ENCODE peak calls at places on chromosomes 13 and 19, in nine cellular contexts. N is effector memory CD4-positive, alpha-beta T cell; S is tibial artery; V is MM.1S; W is osteoblast; U is heart right ventricle; J is naive thymus-derived CD4-positive, alpha-beta T cell; H is Peyer's patch; Q is lung. F is an unnamed sample. For H3K9me3, the result is how much of the 10 kb centered on the place peaks cover.

GRCh38 chr13:77429320-77430142 is 102.6 kb upstream of the MYCBP2 start:
- DNase-seq in N (no peak), S (no peak), V (peak), W (peak), U (no peak), J (peak), H (no peak), Q (no peak), F (no peak)

GRCh38 chr13:49457221-49457620 is 13.1 kb downstream of the SETDB2 start:
- DNase-seq in N (no peak), S (no peak), V (no peak), W (no peak), U (no peak), J (no peak), H (no peak), Q (no peak), F (no peak)

GRCh38 chr13:38417727-38418126 is 68.1 kb downstream of the UFM1 start:
- DNase-seq in N (no peak), S (no peak), V (peak), W (no peak), U (no peak), J (no peak), H (no peak), Q (no peak), F (no peak)

GRCh38 chr13:51816604-51817254 is 12.8 kb upstream of the DHRS12 start:
- DNase-seq in N (no peak), S (no peak), V (no peak), W (no peak), U (no peak), J (no peak), H (no peak), Q (no peak), F (no peak)

GRCh38 chr13:113998781-113999617 is 25.1 kb upstream of the C13orf46 start:
- DNase-seq in N (no peak), S (no peak), V (no peak), W (no peak), U (peak), J (no peak), H (no peak), Q (no peak), F (no peak)

GRCh38 chr19:1248454-1249297 is at the start of gene MIDN:
- DNase-seq in N (peak), S (peak), V (peak), W (peak), U (peak), J (peak), H (peak), Q (peak), F (peak)

GRCh38 chr13:49539313-49539712 is 43.6 kb downstream of the PHF11 start:
- DNase-seq in N (no peak), S (no peak), V (no peak), W (no peak), U (no peak), J (no peak), H (no peak), Q (no peak), F (no peak)

GRCh38 chr13:48132961-48133360 is 38.1 kb upstream of the MED4 start:
- DNase-seq in N (no peak), S (no peak), V (no peak), W (no peak), U (no peak), J (no peak), H (no peak), Q (no peak), F (no peak)

GRCh38 chr19:38577826-38578225 is 39.9 kb downstream of the MAP4K1 start:
- DNase-seq in N (no peak), S (no peak), V (no peak), W (no peak), U (no peak), J (no peak), H (no peak), Q (no peak), F (no peak)

GRCh38 chr19:56367829-56368711 is 25.3 kb downstream of the ZNF582 start:
- DNase-seq in N (peak), S (peak), V (peak), W (peak), U (peak), J (peak), H (peak), Q (peak), F (peak)

GRCh38 chr13:94431569-94431968 is 47.9 kb downstream of the DCT start:
- DNase-seq in N (no peak), S (no peak), V (no peak), W (no peak), U (no peak), J (no peak), H (no peak), Q (no peak), F (no peak)

GRCh38 chr13:112638157-112638750 is 50.3 kb upstream of the TUBGCP3 start:
- DNase-seq in N (no peak), S (no peak), V (no peak), W (no peak), U (no peak), J (no peak), H (no peak), Q (no peak), F (no peak)

GRCh38 chr19:1807695-1808394 is 4.2 kb downstream of the ATP8B3 start:
- DNase-seq in N (no peak), S (no peak), V (no peak), W (no peak), U (no peak), J (no peak), H (no peak), Q (no peak), F (no peak)

GRCh38 chr19:35545855-35546381 is 492 bp downstream of the TMEM147 start:
- DNase-seq in N (peak), S (no peak), V (peak), W (peak), U (peak), J (peak), H (peak), Q (peak), F (peak)

GRCh38 chr19:10640361-10640760 is 13.8 kb upstream of the ILF3 start:
- DNase-seq in N (no peak), S (no peak), V (no peak), W (no peak), U (no peak), J (no peak), H (no peak), Q (no peak), F (no peak)

GRCh38 chr19:33302974-33303790 is 848 bp upstream of the CEBPA start:
- DNase-seq in N (no peak), S (peak), V (no peak), W (peak), U (peak), J (no peak), H (no peak), Q (no peak), F (peak)

GRCh38 chr19:38204728-38205127 is 19.3 kb downstream of the DPF1 start:
- DNase-seq in N (no peak), S (no peak), V (no peak), W (no peak), U (no peak), J (no peak), H (no peak), Q (no peak), F (no peak)

GRCh38 chr13:53066411-53066810 is 37.8 kb downstream of the OLFM4 start:
- DNase-seq in N (no peak), S (no peak), V (no peak), W (no peak), U (no peak), J (no peak), H (no peak), Q (no peak), F (no peak)

GRCh38 chr13:26502826-26503225 is 54.7 kb upstream of the WASF3 start:
- DNase-seq in N (no peak), S (peak), V (no peak), W (peak), U (no peak), J (no peak), H (no peak), Q (no peak), F (no peak)

GRCh38 chr19:15199219-15199651 is 1.6 kb downstream of the NOTCH3 start:
- DNase-seq in N (no peak), S (no peak), V (no peak), W (no peak), U (no peak), J (no peak), H (no peak), Q (no peak), F (no peak)
- H3K4me3 ChIP-seq in N (no peak), S (peak), V (no peak), W (peak), U (peak), J (no peak), H (no peak), Q (peak), F (no peak)

GRCh38 chr19:37077615-37077928 is 661 bp upstream of the ZNF420 start:
- DNase-seq in N (no peak), S (no peak), V (no peak), W (no peak), U (no peak), J (no peak), H (no peak), Q (no peak), F (no peak)

GRCh38 chr19:37078717-37079032 is 442 bp downstream of the ZNF420 start:
- DNase-seq in N (no peak), S (no peak), V (no peak), W (no peak), U (no peak), J (no peak), H (no peak), Q (no peak), F (no peak)

GRCh38 chr19:37077929-37078716 is at the start of gene ZNF420:
- DNase-seq in N (peak), S (peak), V (peak), W (peak), U (peak), J (peak), H (peak), Q (peak), F (peak)

GRCh38 chr19:37079238-37079637 is 1.0 kb downstream of the ZNF420 start:
- DNase-seq in N (no peak), S (no peak), V (no peak), W (no peak), U (no peak), J (no peak), H (no peak), Q (no peak), F (no peak)

GRCh38 chr19:37082307-37082706 is 4.1 kb downstream of the ZNF420 start:
- DNase-seq in N (no peak), S (no peak), V (no peak), W (no peak), U (no peak), J (no peak), H (no peak), Q (no peak), F (no peak)
- H3K9me3 ChIP-seq in N (under half), S (under half), V (under half), W (under half), U (under half), J (under half), H (under half), Q (under half), F (under half)

DNA sequence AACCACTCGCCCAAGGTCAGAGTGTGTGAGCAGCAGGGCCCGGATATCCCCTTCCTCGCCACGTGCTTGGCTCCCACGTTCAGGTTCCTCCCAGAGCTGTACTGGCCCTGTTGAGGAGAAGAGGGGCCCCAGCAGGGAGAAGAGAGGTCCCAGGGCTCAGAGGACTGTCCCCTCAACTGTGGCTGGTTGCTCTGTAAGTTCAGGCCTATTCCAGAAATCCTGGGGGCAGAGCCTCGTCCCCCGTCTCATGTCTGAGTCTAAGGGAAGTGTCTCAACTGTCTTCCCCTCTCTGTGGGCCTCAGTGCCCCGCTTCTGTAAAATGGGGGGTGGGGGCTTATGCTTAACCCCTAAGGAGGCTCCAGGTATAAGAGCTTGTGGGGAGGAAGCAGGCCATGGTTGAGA is 3.9 kb downstream of the PPP5C start:
- DNase-seq in N (no peak), S (no peak), V (no peak), W (peak), U (no peak), J (peak), H (peak), Q (no peak), F (peak)
- H3K4me3 ChIP-seq in N (no peak), S (no peak), V (no peak), W (no peak), U (peak), J (peak), H (no peak), Q (no peak), F (no peak)

GRCh38 chr13:40874138-40874776 is 84.8 kb downstream of the SLC25A15 start:
- DNase-seq in N (no peak), S (no peak), V (peak), W (no peak), U (no peak), J (no peak), H (no peak), Q (no peak), F (no peak)
- H3K9me3 ChIP-seq in N (under half), S (under half), V (under half), W (under half), U (under half), J (under half), H (under half), Q (under half), F (under half)

DNA sequence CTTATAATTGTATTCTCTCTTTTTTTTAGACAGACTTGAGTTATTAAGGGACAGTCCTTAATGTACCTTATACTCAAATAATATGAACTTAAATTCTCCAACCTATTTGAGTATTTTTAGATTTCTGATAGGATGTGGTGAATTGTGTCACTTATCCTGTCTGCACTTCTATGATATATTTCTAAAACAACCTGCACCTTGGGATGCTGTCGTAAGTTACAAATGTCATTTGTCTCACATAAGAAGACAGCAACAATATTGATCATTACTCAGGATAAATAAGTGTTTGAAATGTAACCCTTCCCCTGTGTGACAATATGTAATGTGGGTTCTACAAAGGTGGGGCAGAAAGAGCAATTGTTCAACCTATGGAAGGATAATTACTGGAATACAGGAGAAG is 237.0 kb upstream of the PRR20A start:
- DNase-seq in N (no peak), S (no peak), V (no peak), W (no peak), U (no peak), J (no peak), H (no peak), Q (no peak), F (no peak)
- H3K4me3 ChIP-seq in N (no peak), S (no peak), V (no peak), W (no peak), U (no peak), J (no peak), H (no peak), Q (no peak), F (no peak)

DNA sequence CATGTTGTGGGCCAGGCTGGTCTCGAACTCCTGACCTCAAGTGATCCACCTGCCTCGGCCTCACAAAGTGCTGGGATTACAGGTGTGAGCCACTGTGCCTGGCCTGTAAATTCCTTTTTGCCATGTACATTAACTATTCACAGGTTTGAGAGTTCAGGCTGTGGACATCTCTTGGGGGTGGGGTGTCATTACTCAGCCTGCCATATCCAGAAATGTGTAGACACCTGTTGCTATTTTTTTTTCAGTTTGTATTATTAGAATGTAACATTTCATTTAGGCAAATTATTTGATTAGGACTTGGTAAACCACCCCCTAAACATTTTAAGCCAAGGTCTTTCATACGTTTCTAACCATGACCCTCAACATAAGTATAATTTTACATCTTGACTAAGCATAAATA is 20.5 kb downstream of the ZNF227 start:
- DNase-seq in N (no peak), S (no peak), V (no peak), W (no peak), U (no peak), J (no peak), H (no peak), Q (no peak), F (no peak)
- H3K9me3 ChIP-seq in N (under half), S (half or more), V (under half), W (under half), U (under half), J (under half), H (under half), Q (under half), F (under half)

GRCh38 chr13:110124201-110124600 is 182.8 kb downstream of the COL4A1 start:
- DNase-seq in N (no peak), S (no peak), V (no peak), W (peak), U (no peak), J (no peak), H (no peak), Q (no peak), F (no peak)

GRCh38 chr13:110125157-110125556 is 181.8 kb downstream of the COL4A1 start:
- DNase-seq in N (no peak), S (no peak), V (no peak), W (peak), U (no peak), J (no peak), H (no peak), Q (peak), F (no peak)

GRCh38 chr13:110126391-110126961 is 180.5 kb downstream of the COL4A1 start:
- DNase-seq in N (no peak), S (peak), V (no peak), W (peak), U (peak), J (no peak), H (no peak), Q (peak), F (no peak)

GRCh38 chr13:110127986-110128511 is 178.9 kb downstream of the COL4A1 start:
- DNase-seq in N (no peak), S (no peak), V (no peak), W (peak), U (no peak), J (no peak), H (no peak), Q (peak), F (no peak)

DNA sequence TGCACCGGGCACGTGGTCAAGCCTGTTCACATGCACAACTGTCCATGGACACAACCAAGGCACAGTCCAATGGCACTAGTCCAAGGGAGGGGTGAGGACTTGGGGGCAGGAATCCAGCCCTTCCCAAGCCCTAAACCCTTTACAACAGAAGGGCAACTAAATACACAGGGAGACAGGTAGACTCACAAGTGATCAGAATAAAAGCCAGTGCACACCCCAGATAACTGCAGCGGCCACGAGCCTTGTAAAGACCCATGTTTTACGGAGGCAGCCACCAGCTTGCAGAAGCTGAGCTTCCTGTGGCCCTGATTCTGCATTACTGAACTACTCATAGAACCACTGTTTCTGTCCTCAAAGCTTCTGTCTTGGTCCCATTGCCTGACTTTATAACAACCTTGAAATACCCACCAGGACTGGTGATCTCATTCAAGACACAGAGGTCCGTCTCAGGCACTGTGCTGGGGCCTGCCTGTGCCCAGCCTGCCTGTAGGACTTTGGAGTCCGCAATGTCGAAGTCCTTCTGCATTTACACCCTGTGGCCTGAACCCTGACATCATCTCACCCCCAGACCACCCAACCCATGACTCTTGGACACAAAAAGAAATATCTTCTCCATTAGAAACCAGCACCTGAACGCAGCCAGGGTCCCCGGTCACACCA is 181.2 kb downstream of the COL4A1 start:
- DNase-seq in N (no peak), S (no peak), V (no peak), W (no peak), U (no peak), J (no peak), H (no peak), Q (peak), F (no peak)
- H3K4me3 ChIP-seq in N (no peak), S (peak), V (no peak), W (peak), U (no peak), J (no peak), H (no peak), Q (no peak), F (no peak)